ENCODE peak calls at places on chromosome 11, in seven cellular contexts. T, C, J, Q, B, U and K are unnamed samples.

GRCh38 chr11:130798280-130798679 is 118.0 kb downstream of the SNX19 start:
- DNase-seq in T (no peak), C (peak; percentile 98), J (no peak), Q (no peak), B (no peak), U (no peak), K (peak; percentile 90)

GRCh38 chr11:122772945-122773344 is 65.4 kb upstream of the CRTAM start:
- DNase-seq in T (no peak), C (peak; percentile 69), J (no peak), Q (no peak), B (no peak), U (no peak), K (peak; percentile 26)

GRCh38 chr11:122791836-122792235 is 46.5 kb upstream of the CRTAM start:
- DNase-seq in T (no peak), C (peak; percentile 78), J (no peak), Q (no peak), B (no peak), U (peak; percentile 50), K (peak; percentile 74)

GRCh38 chr11:62472063-62472884 is 53.4 kb downstream of the SCGB1A1 start:
- DNase-seq in T (no peak), C (peak; percentile 59), J (no peak), Q (no peak), B (peak; percentile 60), U (peak; percentile 80), K (peak; percentile 52)

GRCh38 chr11:95788921-95789505 is 569 bp downstream of the FAM76B start:
- DNase-seq in T (peak; percentile 57), C (peak; percentile 43), J (peak; percentile 54), Q (no peak), B (peak; percentile 84), U (peak; percentile 31), K (peak; percentile 77)

GRCh38 chr11:3853935-3854659 is 1.4 kb upstream of the STIM1 start:
- DNase-seq in T (no peak), C (no peak), J (no peak), Q (no peak), B (no peak), U (no peak), K (no peak)

GRCh38 chr11:85269109-85269508 is 358.0 kb downstream of the DLG2 start:
- DNase-seq in T (no peak), C (no peak), J (no peak), Q (no peak), B (peak; percentile 7), U (no peak), K (no peak)

GRCh38 chr11:111557425-111558111 is 17.0 kb downstream of the LAYN start:
- DNase-seq in T (no peak), C (peak; percentile 99), J (no peak), Q (no peak), B (no peak), U (peak; percentile 96), K (peak; percentile 94)

GRCh38 chr11:6566704-6567370 is 36.6 kb downstream of the RRP8 start:
- DNase-seq in T (no peak), C (no peak), J (no peak), Q (no peak), B (no peak), U (no peak), K (no peak)

GRCh38 chr11:16280256-16280682 is 76.1 kb downstream of the SOX6 start:
- DNase-seq in T (no peak), C (no peak), J (no peak), Q (no peak), B (no peak), U (no peak), K (no peak)

GRCh38 chr11:43687120-43687791 is 6.7 kb downstream of the HSD17B12 start:
- DNase-seq in T (no peak), C (peak; percentile 19), J (no peak), Q (no peak), B (peak; percentile 76), U (peak; percentile 13), K (peak; percentile 42)

GRCh38 chr11:109971184-109971523 is 122.0 kb upstream of the ZC3H12C start:
- DNase-seq in T (no peak), C (peak; percentile 84), J (no peak), Q (no peak), B (no peak), U (no peak), K (peak; percentile 65)

GRCh38 chr11:109851780-109852390 is 241.3 kb upstream of the ZC3H12C start:
- DNase-seq in T (no peak), C (peak; percentile 31), J (no peak), Q (no peak), B (peak; percentile 28), U (no peak), K (no peak)

GRCh38 chr11:32290783-32291182 is 144.6 kb downstream of the WT1 start:
- DNase-seq in T (no peak), C (no peak), J (no peak), Q (no peak), B (peak; percentile 25), U (peak; percentile 21), K (no peak)

GRCh38 chr11:74417379-74417804 is 19.2 kb upstream of the PGM2L1 start:
- DNase-seq in T (no peak), C (peak; percentile 54), J (no peak), Q (no peak), B (peak; percentile 63), U (peak; percentile 78), K (peak; percentile 12)

GRCh38 chr11:113553905-113554304 is 78.7 kb upstream of the DRD2 start:
- DNase-seq in T (no peak), C (no peak), J (no peak), Q (no peak), B (no peak), U (no peak), K (no peak)

GRCh38 chr11:129314381-129314780 is 61.3 kb upstream of the BARX2 start:
- DNase-seq in T (no peak), C (no peak), J (no peak), Q (no peak), B (no peak), U (no peak), K (no peak)

GRCh38 chr11:122981388-122982264 is at the start of gene BSX:
- DNase-seq in T (peak; percentile 96), C (peak; percentile 17), J (peak; percentile 88), Q (peak; percentile 91), B (peak; percentile 93), U (peak; percentile 62), K (peak; percentile 43)

GRCh38 chr11:130211781-130212401 is 52.3 kb downstream of the ST14 start:
- DNase-seq in T (peak; percentile 20), C (no peak), J (no peak), Q (peak; percentile 39), B (no peak), U (no peak), K (no peak)

DNA sequence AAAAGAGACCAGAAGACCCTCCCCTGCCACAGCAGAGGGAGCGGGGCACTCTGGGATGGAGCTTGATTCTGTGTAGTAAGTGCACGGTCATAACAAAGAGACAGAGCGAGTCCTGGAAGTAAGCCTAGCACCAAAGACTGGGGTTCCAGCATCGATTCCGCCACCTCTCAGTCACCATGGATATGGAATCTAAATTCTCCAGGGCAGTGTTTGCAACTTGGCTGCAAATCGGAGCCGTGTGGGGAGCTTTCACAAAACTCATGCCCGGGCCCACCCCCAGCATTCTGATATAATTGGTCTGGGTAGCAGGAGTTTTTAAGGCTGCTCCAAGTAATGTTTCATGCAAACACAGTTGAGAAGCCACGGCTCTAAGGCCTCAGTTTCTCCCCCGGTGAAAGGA is 129.6 kb upstream of the OPCML start:
- DNase-seq in T (peak; percentile 6), C (no peak), J (no peak), Q (no peak), B (no peak), U (no peak), K (no peak)
- H4K8ac ChIP-seq in T (no peak overlapping the region), C (no peak overlapping the region), J (no peak overlapping the region), Q (no peak overlapping the region), B (no peak overlapping the region), U (no peak overlapping the region), K (no peak overlapping the region)

DNA sequence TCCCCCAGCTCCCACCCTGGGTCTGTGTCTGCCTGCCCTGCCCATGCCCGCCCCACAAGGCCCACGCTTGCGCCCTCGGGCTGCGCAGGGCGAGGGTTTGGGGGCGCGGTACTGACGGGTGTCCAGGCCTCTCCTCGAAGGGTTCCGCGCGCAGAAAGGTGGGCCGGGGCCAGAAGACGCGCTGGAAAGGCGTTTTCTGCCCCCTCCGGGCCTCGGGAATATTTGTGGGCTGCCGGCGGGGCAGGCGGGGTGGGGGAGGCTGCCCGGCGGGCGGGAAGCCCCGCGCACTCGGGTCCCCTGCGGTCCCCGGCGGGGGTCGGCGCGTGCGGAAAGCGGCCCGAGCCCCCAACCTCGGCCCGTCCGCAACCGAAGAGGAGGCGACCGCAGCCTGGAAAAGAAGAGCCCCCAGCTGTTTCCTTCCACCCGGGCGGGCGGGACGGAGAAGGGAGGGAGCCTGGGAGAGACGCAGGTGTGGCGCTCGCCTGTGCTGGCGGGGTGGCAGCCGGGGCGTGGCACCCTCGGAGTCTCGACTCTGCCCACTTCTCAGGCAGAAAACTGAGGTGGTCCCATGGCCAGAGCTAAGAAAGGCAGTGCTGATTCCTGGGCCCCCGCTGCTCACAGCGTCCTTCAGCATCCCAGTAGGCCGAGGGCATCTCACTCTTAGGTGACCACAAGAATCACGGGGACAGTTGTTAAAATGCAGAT is 59.0 kb downstream of the THAP12 start:
- DNase-seq in T (no peak), C (no peak), J (no peak), Q (no peak), B (no peak), U (no peak), K (no peak)
- H4K8ac ChIP-seq in T (no peak overlapping the region), C (no peak overlapping the region), J (no peak overlapping the region), Q (no peak overlapping the region), B (no peak overlapping the region), U (peak overlapping the region; percentile 61), K (no peak overlapping the region)

GRCh38 chr11:68658097-68658496 is 26.2 kb upstream of the GAL start:
- DNase-seq in T (no peak), C (no peak), J (no peak), Q (no peak), B (no peak), U (no peak), K (no peak)

GRCh38 chr11:68660066-68660810 is 24.1 kb upstream of the GAL start:
- DNase-seq in T (no peak), C (no peak), J (no peak), Q (no peak), B (no peak), U (no peak), K (no peak)

GRCh38 chr11:68658661-68659060 is 25.7 kb upstream of the GAL start:
- DNase-seq in T (no peak), C (peak; percentile 31), J (no peak), Q (no peak), B (no peak), U (no peak), K (peak; percentile 7)

GRCh38 chr11:68661014-68661413 is 23.3 kb upstream of the GAL start:
- DNase-seq in T (no peak), C (no peak), J (no peak), Q (no peak), B (no peak), U (no peak), K (no peak)

GRCh38 chr11:68659158-68659921 is 25.0 kb upstream of the GAL start:
- DNase-seq in T (peak; percentile 25), C (peak; percentile 97), J (no peak), Q (no peak), B (no peak), U (no peak), K (peak; percentile 59)
- H4K8ac ChIP-seq in T (no peak overlapping the region), C (no peak overlapping the region), J (no peak overlapping the region), Q (peak overlapping the region; percentile 29), B (no peak overlapping the region), U (no peak overlapping the region), K (no peak overlapping the region)

DNA sequence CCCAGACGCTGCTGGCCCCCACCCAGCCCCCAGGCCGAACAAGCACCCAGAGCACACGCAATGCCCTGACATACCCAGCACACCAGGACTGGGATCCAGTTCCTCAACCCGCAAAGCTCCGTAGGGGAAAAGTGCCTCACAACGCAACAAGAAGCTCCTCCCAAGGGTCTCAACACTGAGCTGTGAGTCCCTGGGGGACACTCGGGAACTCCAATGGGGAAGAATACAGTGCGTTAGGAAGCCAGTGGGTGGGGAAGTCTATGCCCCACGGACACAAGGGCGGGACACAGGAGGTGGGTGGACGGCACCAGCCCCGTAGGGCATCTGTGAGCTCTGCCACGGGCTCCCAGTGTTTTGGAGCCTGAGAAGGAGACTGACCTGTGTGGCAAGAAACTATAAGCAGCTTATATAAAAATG is 1.6 kb downstream of the DEAF1 start:
- DNase-seq in T (no peak), C (no peak), J (no peak), Q (no peak), B (no peak), U (peak; percentile 41), K (peak; percentile 36)
- H4K8ac ChIP-seq in T (no peak overlapping the region), C (no peak overlapping the region), J (no peak overlapping the region), Q (no peak overlapping the region), B (no peak overlapping the region), U (no peak overlapping the region), K (no peak overlapping the region)